ENCODE peak calls at places on chromosome 5, in seven cellular contexts. R is Caki2, U is stomach, M is iPS-NIHi11, S is ACHN, I is WTC11, Z is T-helper 2 cell. Y is an unnamed sample.

GRCh38 chr5:36692791-36693763 is 86.7 kb downstream of the SLC1A3 start:
- DNase-seq in S (peak), I (peak), Z (peak), M (peak), U (peak), R (peak), Y (peak)

GRCh38 chr5:103362211-103362610 is 103.6 kb downstream of the MACIR start:
- DNase-seq in R (no peak), I (no peak), M (no peak), Z (no peak), U (no peak), S (no peak), Y (no peak)

GRCh38 chr5:88892669-88893068 is 9.7 kb upstream of the MEF2C start:
- DNase-seq in I (no peak), Z (no peak), M (no peak), U (no peak), R (no peak), S (no peak), Y (no peak)

GRCh38 chr5:15008476-15008875 is 136.9 kb upstream of the ANKH start:
- DNase-seq in U (peak), M (peak), I (peak), R (peak), Z (no peak), S (peak), Y (peak)

GRCh38 chr5:181084631-181085195 is 44.6 kb downstream of the BTNL9 start:
- DNase-seq in S (no peak), R (no peak), M (no peak), Z (no peak), U (no peak), I (no peak), Y (no peak)

GRCh38 chr5:111415053-111415452 is 97.3 kb downstream of the STARD4 start:
- DNase-seq in R (no peak), I (no peak), S (no peak), Z (peak), M (no peak), U (no peak), Y (no peak)

GRCh38 chr5:176741566-176742211 is 68.7 kb upstream of the UNC5A start:
- DNase-seq in I (no peak), M (no peak), U (peak), R (no peak), S (no peak), Z (no peak), Y (peak)

GRCh38 chr5:156400542-156400941 is 73.6 kb downstream of the SGCD start:
- DNase-seq in M (no peak), Z (no peak), I (no peak), R (no peak), U (no peak), S (no peak), Y (no peak)

GRCh38 chr5:78537821-78538220 is 110.8 kb downstream of the LHFPL2 start:
- DNase-seq in Z (no peak), S (peak), R (no peak), I (peak), U (no peak), M (peak), Y (no peak)

GRCh38 chr5:176578391-176578808 is 29.3 kb downstream of the CDHR2 start:
- DNase-seq in U (peak), I (peak), Z (peak), M (peak), S (peak), R (peak), Y (peak)

GRCh38 chr5:174533771-174534221 is 190.6 kb upstream of the MSX2 start:
- DNase-seq in Z (no peak), M (no peak), R (peak), S (no peak), U (no peak), I (no peak), Y (no peak)

GRCh38 chr5:128111818-128112448 is 28.4 kb downstream of the SLC12A2 start:
- DNase-seq in R (peak), I (no peak), Z (no peak), M (no peak), S (peak), U (no peak), Y (no peak)

GRCh38 chr5:173204185-173204979 is 30.6 kb downstream of the NKX2-5 start:
- DNase-seq in M (no peak), Z (peak), I (no peak), U (no peak), R (peak), S (peak), Y (no peak)